ENCODE peak calls at places on chromosomes 1 and 21, in five cellular contexts. K is mesenchymal stem cell, U is H1, V is neuronal stem cell, Y is trophoblast cell. D is an unnamed sample.

GRCh38 chr1:6348511-6349191 is 44.9 kb downstream of the ACOT7 start:
- DNase-seq in U (no peak), K (no peak), V (no peak), Y (peak; percentile 64), D (no peak)

GRCh38 chr1:179976970-179977651 is 22.5 kb downstream of the CEP350 start:
- DNase-seq in V (no peak), U (no peak), Y (no peak), K (no peak), D (no peak)

GRCh38 chr1:173660306-173660705 is 9.3 kb downstream of the ANKRD45 start:
- DNase-seq in U (no peak), V (no peak), Y (no peak), K (no peak), D (no peak)

GRCh38 chr1:31645274-31645568 is 545 bp upstream of the PEF1 start:
- DNase-seq in V (no peak), Y (no peak), K (no peak), U (no peak), D (no peak)

GRCh38 chr1:24414884-24415333 is 693 bp upstream of the NIPAL3 start:
- DNase-seq in V (no peak), Y (no peak), U (no peak), K (peak; percentile 14), D (no peak)

GRCh38 chr21:29181799-29182470 is 51.5 kb downstream of the MAP3K7CL start:
- DNase-seq in V (no peak), Y (peak; percentile 43), K (peak; percentile 95), U (no peak), D (no peak)

GRCh38 chr1:174269932-174270651 is 110.8 kb downstream of the RABGAP1L start:
- DNase-seq in V (no peak), Y (no peak), K (no peak), U (no peak), D (no peak)

GRCh38 chr1:17891205-17892110 is 136.3 kb downstream of the ACTL8 start:
- DNase-seq in K (no peak), V (no peak), U (no peak), Y (no peak), D (peak; percentile 18)

GRCh38 chr1:157496121-157496526 is 56.2 kb downstream of the FCRL5 start:
- DNase-seq in Y (peak; percentile 67), U (no peak), V (peak; percentile 54), K (peak; percentile 56), D (no peak)

GRCh38 chr1:221392453-221392852 is 349.4 kb downstream of the DUSP10 start:
- DNase-seq in V (no peak), U (no peak), K (peak; percentile 6), Y (no peak), D (no peak)

GRCh38 chr1:41578712-41579335 is 94.3 kb upstream of the EDN2 start:
- DNase-seq in K (peak; percentile 43), Y (no peak), U (no peak), V (no peak), D (peak; percentile 42)

GRCh38 chr21:33434770-33435360 is 31.7 kb downstream of the IFNGR2 start:
- DNase-seq in Y (no peak), U (no peak), V (no peak), K (peak; percentile 93), D (no peak)

GRCh38 chr1:111290640-111291039 is at the start of gene CHIA:
- DNase-seq in U (no peak), V (no peak), K (no peak), Y (no peak), D (no peak)

GRCh38 chr1:58901008-58901407 is 117.2 kb upstream of the JUN start:
- DNase-seq in Y (no peak), V (no peak), U (no peak), K (no peak), D (no peak)

GRCh38 chr1:21618059-21618458 is 51.1 kb downstream of the RAP1GAP start:
- DNase-seq in U (no peak), K (no peak), Y (no peak), V (no peak), D (no peak)

GRCh38 chr1:90357980-90358379 is 359.1 kb downstream of the BARHL2 start:
- DNase-seq in Y (no peak), V (no peak), K (no peak), U (no peak), D (no peak)

GRCh38 chr1:162028726-162029125 is 5.1 kb upstream of the OLFML2B start:
- DNase-seq in U (no peak), K (no peak), V (no peak), Y (peak; percentile 4), D (no peak)

GRCh38 chr1:112271270-112271669 is 124.7 kb upstream of the CTTNBP2NL start:
- DNase-seq in V (no peak), Y (no peak), K (no peak), U (no peak), D (no peak)

GRCh38 chr1:243234978-243235657 is 20.0 kb downstream of the CEP170 start:
- DNase-seq in V (no peak), U (no peak), Y (no peak), K (no peak), D (no peak)

GRCh38 chr1:23645338-23645737 is 46.3 kb upstream of the RPL11 start:
- DNase-seq in U (no peak), V (no peak), K (no peak), Y (no peak), D (no peak)

GRCh38 chr1:19430121-19431068 is 54.9 kb downstream of the CAPZB start:
- DNase-seq in U (no peak), K (peak; percentile 88), V (no peak), Y (no peak), D (no peak)

GRCh38 chr21:14993072-14993471 is 71.7 kb downstream of the NRIP1 start:
- DNase-seq in U (no peak), V (no peak), Y (no peak), K (no peak), D (no peak)

GRCh38 chr21:19034041-19034440 is 630.5 kb upstream of the TMPRSS15 start:
- DNase-seq in Y (no peak), K (no peak), U (no peak), V (no peak), D (no peak)

GRCh38 chr21:37546949-37547614 is 180.5 kb downstream of the DYRK1A start:
- DNase-seq in K (peak; percentile 29), U (no peak), V (no peak), Y (no peak), D (no peak)

GRCh38 chr1:97379387-97380075 is 541.3 kb downstream of the DPYD start:
- DNase-seq in V (no peak), Y (no peak), U (no peak), K (peak; percentile 44), D (no peak)

GRCh38 chr1:26882696-26883095 is 7.4 kb downstream of the GPN2 start:
- DNase-seq in V (no peak), Y (no peak), K (no peak), U (no peak), D (no peak)

GRCh38 chr1:941027-941587 is 17.4 kb downstream of the SAMD11 start:
- DNase-seq in K (no peak), U (no peak), V (no peak), Y (no peak), D (no peak)

GRCh38 chr1:941588-942383 is 17.3 kb downstream of the NOC2L start:
- DNase-seq in K (peak; percentile 85), V (peak; percentile 77), Y (peak; percentile 54), U (no peak), D (peak; percentile 65)

GRCh38 chr1:942864-943533 is 16.1 kb downstream of the NOC2L start:
- DNase-seq in V (no peak), U (no peak), Y (no peak), K (peak; percentile 65), D (no peak)

GRCh38 chr1:943545-944340 is 15.3 kb downstream of the NOC2L start:
- DNase-seq in Y (no peak), U (no peak), K (no peak), V (no peak), D (no peak)

GRCh38 chr1:942411-942821 is 16.6 kb downstream of the NOC2L start:
- DNase-seq in Y (no peak), K (peak; percentile 33), V (no peak), U (no peak), D (no peak)
- H2BK12ac ChIP-seq in Y (no peak overlapping the region), K (no peak overlapping the region), V (no peak overlapping the region), U (no peak overlapping the region), D (no peak overlapping the region)

DNA sequence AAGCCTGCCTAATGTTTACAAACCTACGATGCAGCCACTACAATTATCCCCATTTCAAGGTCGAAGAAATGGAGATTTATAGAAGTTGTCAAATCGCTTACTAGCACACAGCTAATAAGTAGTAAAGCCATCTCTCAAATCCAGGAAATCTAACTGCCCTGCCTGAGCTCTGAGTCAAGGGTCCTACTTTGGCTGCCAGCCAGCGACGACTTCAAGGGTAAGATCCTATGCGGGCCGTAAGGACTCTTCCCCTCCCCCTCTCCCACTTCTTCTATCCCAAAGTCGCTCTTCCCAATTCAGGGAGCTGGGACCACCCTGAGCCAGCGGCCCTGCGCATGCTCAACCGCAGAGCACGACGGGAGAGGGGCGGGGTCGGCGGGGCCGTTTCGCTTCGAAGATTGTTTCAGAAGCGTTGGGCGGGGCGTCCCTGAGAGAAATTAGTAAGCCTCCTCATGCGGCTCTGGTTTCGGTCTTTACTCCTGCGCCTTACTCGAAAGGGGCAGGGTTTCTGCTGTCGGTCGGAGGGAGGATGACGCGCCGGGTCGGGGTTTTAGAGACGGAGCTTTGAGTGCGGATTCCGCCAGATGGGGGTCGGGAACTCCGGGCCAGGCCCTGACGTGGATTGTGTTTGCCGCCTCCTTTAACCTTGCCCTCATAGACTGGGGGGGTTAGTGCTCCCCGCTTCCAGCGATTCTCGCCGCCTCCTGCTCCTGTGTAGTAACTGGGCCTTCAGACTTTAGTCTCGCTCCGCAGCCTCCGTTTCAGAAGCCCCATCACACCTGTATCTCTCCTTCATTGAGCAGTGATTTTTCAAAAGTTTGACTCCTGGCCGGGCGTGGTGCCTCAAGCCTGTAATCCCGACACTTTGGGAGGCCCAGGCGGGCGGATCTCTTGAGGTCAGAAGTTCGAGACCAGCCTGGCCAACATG is at the start of gene ZMYM1:
- DNase-seq in K (peak; percentile 92), V (peak; percentile 86), U (peak; percentile 77), Y (peak; percentile 91), D (peak; percentile 95)
- H3K23ac ChIP-seq in K (no peak within 1 kb of the TSS), V (peak within 1 kb of the TSS; percentile 88), U (no peak within 1 kb of the TSS), Y (no peak within 1 kb of the TSS), D (no peak within 1 kb of the TSS)

GRCh38 chr1:223473576-223474344 is 80.5 kb downstream of the CCDC185 start:
- DNase-seq in V (no peak), K (no peak), U (no peak), Y (peak; percentile 61), D (no peak)

GRCh38 chr1:223474804-223475203 is 81.6 kb downstream of the CCDC185 start:
- DNase-seq in U (no peak), K (no peak), V (no peak), Y (no peak), D (no peak)

GRCh38 chr1:223472057-223472456 is 78.8 kb downstream of the CCDC185 start:
- DNase-seq in U (no peak), Y (no peak), K (no peak), V (no peak), D (no peak)

GRCh38 chr1:223466156-223466555 is 72.9 kb downstream of the CCDC185 start:
- DNase-seq in K (no peak), U (no peak), V (no peak), Y (no peak), D (no peak)

DNA sequence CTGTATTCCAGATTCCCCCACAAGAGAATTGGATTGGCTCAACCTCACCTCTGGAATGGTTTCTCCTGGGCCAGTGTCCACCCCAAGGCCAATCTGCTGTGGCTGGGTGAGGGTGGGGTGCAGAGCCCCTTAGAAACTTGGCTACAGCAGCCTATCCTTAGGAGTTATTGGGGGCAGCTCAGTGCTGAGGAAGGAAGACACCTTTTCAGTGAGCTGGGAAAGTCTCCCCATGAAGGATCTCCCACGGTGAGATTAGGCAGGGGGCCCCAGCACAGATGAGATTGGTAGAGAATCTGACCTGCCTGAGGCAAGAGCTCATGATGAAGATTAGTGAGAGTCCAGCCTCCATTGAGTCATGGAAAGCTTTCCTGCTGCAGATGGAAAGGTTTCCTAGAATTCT is 78.4 kb downstream of the CCDC185 start:
- DNase-seq in K (no peak), U (no peak), Y (no peak), V (no peak), D (no peak)
- H2BK12ac ChIP-seq in K (no peak overlapping the region), U (no peak overlapping the region), Y (no peak overlapping the region), V (no peak overlapping the region), D (no peak overlapping the region)

GRCh38 chr1:205323794-205324193 is 2.2 kb upstream of the NUAK2 start:
- DNase-seq in K (no peak), V (no peak), Y (peak; percentile 53), U (no peak), D (no peak)
- H3K23ac ChIP-seq in K (no peak overlapping the region), V (no peak overlapping the region), Y (no peak overlapping the region), U (no peak overlapping the region), D (no peak overlapping the region)

D was measured in H9.